ENCODE peak calls at places on chromosomes 3 and 15, in six cellular contexts. V is NCI-H1105 treated with DMSO at 0.1 percent for 48 hours, G is heart left ventricle, J is dorsolateral prefrontal cortex, M is T-helper 9 cell, E is NCI-H446 treated with DMSO at 0.1 percent for 48 hours. R is an unnamed sample.
A peak's percentile ranks its signal among the peaks of the same experiment; 100 is the strongest.

GRCh38 chr3:14564741-14565140 is 24.6 kb upstream of the GRIP2 start:
- DNase-seq in E (no peak), V (no peak), J (no peak), G (peak; percentile 10), M (no peak), R (no peak)

GRCh38 chr3:139299261-139300132 is 44.3 kb upstream of the MRPS22 start:
- DNase-seq in V (no peak), M (no peak), G (no peak), J (no peak), E (no peak), R (no peak)

GRCh38 chr3:42529463-42529862 is 27.0 kb downstream of the VIPR1 start:
- DNase-seq in M (no peak), G (no peak), V (no peak), J (no peak), E (no peak), R (no peak)

GRCh38 chr3:134985841-134986520 is 190.9 kb downstream of the EPHB1 start:
- DNase-seq in V (no peak), J (no peak), E (no peak), M (no peak), G (no peak), R (no peak)

GRCh38 chr3:94694894-94695293 is 632.0 kb downstream of the NSUN3 start:
- DNase-seq in M (no peak), V (no peak), G (no peak), J (no peak), E (no peak), R (no peak)

GRCh38 chr3:110858549-110858948 is 213.1 kb upstream of the NECTIN3 start:
- DNase-seq in E (no peak), J (no peak), V (no peak), M (no peak), G (no peak), R (no peak)

GRCh38 chr15:61226313-61227250 is 2.5 kb downstream of the RORA start:
- DNase-seq in E (no peak), V (no peak), G (no peak), J (no peak), M (no peak), R (no peak)

GRCh38 chr3:138046955-138047354 is 37.0 kb downstream of the CLDN18 start:
- DNase-seq in M (no peak), E (no peak), V (no peak), J (no peak), G (no peak), R (no peak)

GRCh38 chr3:170966495-170966894 is 58.1 kb upstream of the EIF5A2 start:
- DNase-seq in G (no peak), M (no peak), E (no peak), V (no peak), J (no peak), R (no peak)

GRCh38 chr3:181549266-181549665 is 162.5 kb upstream of the SOX2 start:
- DNase-seq in M (no peak), V (no peak), G (no peak), J (no peak), E (no peak), R (no peak)

GRCh38 chr3:151468284-151468917 is 7.5 kb upstream of the IGSF10 start:
- DNase-seq in V (peak; percentile 78), G (no peak), E (peak; percentile 9), M (peak; percentile 5), J (no peak), R (peak; percentile 57)

GRCh38 chr3:190883973-190884832 is 21.7 kb upstream of the GMNC start:
- DNase-seq in V (peak; percentile 75), G (no peak), J (peak; percentile 45), M (no peak), E (peak; percentile 41), R (peak; percentile 21)

GRCh38 chr3:51940648-51941421 is 869 bp downstream of the RRP9 start:
- DNase-seq in V (no peak), G (peak; percentile 13), E (no peak), J (no peak), M (no peak), R (no peak)

GRCh38 chr15:74243431-74243830 is 7.3 kb downstream of the CCDC33 start:
- DNase-seq in G (no peak), J (no peak), E (no peak), M (no peak), V (no peak), R (no peak)

GRCh38 chr3:119700269-119700919 is 2.4 kb upstream of the CFAP91 start:
- DNase-seq in G (no peak), E (no peak), M (no peak), J (no peak), V (no peak), R (no peak)

GRCh38 chr15:96358795-96359190 is 28.3 kb downstream of the NR2F2 start:
- DNase-seq in V (no peak), M (no peak), J (no peak), E (no peak), G (no peak), R (no peak)

GRCh38 chr15:30956216-30956803 is 35.1 kb downstream of the MTMR10 start:
- DNase-seq in G (no peak), J (no peak), M (no peak), V (no peak), E (no peak), R (no peak)

GRCh38 chr3:158808697-158809096 is 6.8 kb downstream of the MFSD1 start:
- DNase-seq in V (no peak), M (no peak), J (no peak), G (no peak), E (no peak), R (no peak)

GRCh38 chr3:9598783-9599387 is 45.3 kb upstream of the LHFPL4 start:
- DNase-seq in G (no peak), J (no peak), E (no peak), V (no peak), M (no peak), R (no peak)

GRCh38 chr15:65082303-65082958 is 5.9 kb downstream of the KBTBD13 start:
- DNase-seq in E (no peak), M (no peak), G (peak; percentile 41), V (no peak), J (no peak), R (no peak)